ENCODE peak calls at places on chromosomes 6 and 20, in nine cellular contexts. C is cardiac muscle cell; G is AML-193; W is upper lobe of right lung; A is KG1; N is heart left ventricle; Q is IMR-90; V is activated T-helper 1 cell treated with anti-CD3 and anti-CD28 coated beads, Interleukin-12 subunit alpha, Interleukin-12 subunit beta, Interleukin-2, Interleukin-4 antibody, amounts not matched to agents 30 ng/mL and 10 ng/mL and 1 ng/mL, durations not matched to agents 14 hours and 24 hours and 36 hours; Z is activated T-cell treated with anti-CD3 and anti-CD28 coated beads for 4 hours. S is an unnamed sample.

GRCh38 chr6:131116755-131117360 is 18.4 kb upstream of the AKAP7 start:
- DNase-seq in C (peak), G (peak), W (no peak), A (peak), N (no peak), Q (peak), V (no peak), Z (no peak), S (no peak)

GRCh38 chr6:156954781-156955180 is 177.6 kb downstream of the ARID1B start:
- DNase-seq in C (no peak), G (no peak), W (no peak), A (no peak), N (no peak), Q (no peak), V (no peak), Z (no peak), S (no peak)

GRCh38 chr6:162026843-162027242 is 700.7 kb downstream of the PRKN start:
- DNase-seq in C (no peak), G (no peak), W (no peak), A (no peak), N (no peak), Q (no peak), V (no peak), Z (no peak), S (no peak)

GRCh38 chr6:157086632-157087031 is 236.7 kb downstream of the TMEM242 start:
- DNase-seq in C (no peak), G (no peak), W (no peak), A (no peak), N (no peak), Q (no peak), V (no peak), Z (no peak), S (no peak)

GRCh38 chr6:34195726-34196115 is 41.0 kb upstream of the HMGA1 start:
- DNase-seq in C (no peak), G (no peak), W (no peak), A (no peak), N (no peak), Q (no peak), V (no peak), Z (no peak), S (no peak)

GRCh38 chr6:115885636-115886366 is 174.9 kb downstream of the FRK start:
- DNase-seq in C (no peak), G (no peak), W (no peak), A (no peak), N (no peak), Q (no peak), V (no peak), Z (no peak), S (no peak)

GRCh38 chr6:99011151-99011550 is 63.4 kb upstream of the FBXL4 start:
- DNase-seq in C (no peak), G (no peak), W (no peak), A (no peak), N (no peak), Q (no peak), V (no peak), Z (no peak), S (no peak)

GRCh38 chr6:154430494-154430919 is 73.9 kb upstream of the IPCEF1 start:
- DNase-seq in C (no peak), G (no peak), W (no peak), A (no peak), N (no peak), Q (no peak), V (no peak), Z (no peak), S (no peak)

GRCh38 chr20:36519012-36519719 is 22.2 kb upstream of the MYL9 start:
- DNase-seq in C (no peak), G (no peak), W (no peak), A (no peak), N (no peak), Q (no peak), V (no peak), Z (no peak), S (no peak)

GRCh38 chr6:150417899-150418824 is 49.4 kb downstream of the IYD start:
- DNase-seq in C (peak), G (peak), W (no peak), A (peak), N (no peak), Q (peak), V (peak), Z (no peak), S (peak)

GRCh38 chr6:106560966-106561740 is 68.1 kb downstream of the RTN4IP1 start:
- DNase-seq in C (no peak), G (peak), W (no peak), A (no peak), N (no peak), Q (peak), V (no peak), Z (no peak), S (no peak)

GRCh38 chr6:412146-412886 is 20.8 kb downstream of the IRF4 start:
- DNase-seq in C (no peak), G (no peak), W (no peak), A (no peak), N (no peak), Q (no peak), V (no peak), Z (no peak), S (no peak)

GRCh38 chr6:135305684-135306083 is 124.6 kb downstream of the MYB start:
- DNase-seq in C (no peak), G (no peak), W (no peak), A (no peak), N (no peak), Q (no peak), V (no peak), Z (no peak), S (no peak)

GRCh38 chr6:42498473-42499128 is 46.9 kb upstream of the TRERF1 start:
- DNase-seq in C (peak), G (no peak), W (no peak), A (no peak), N (peak), Q (no peak), V (no peak), Z (no peak), S (no peak)

GRCh38 chr20:53003420-53003819 is 31.3 kb downstream of the TSHZ2 start:
- DNase-seq in C (no peak), G (no peak), W (no peak), A (no peak), N (no peak), Q (no peak), V (no peak), Z (no peak), S (no peak)

GRCh38 chr6:159695984-159696383 is 2.9 kb upstream of the SOD2 start:
- DNase-seq in C (no peak), G (no peak), W (no peak), A (no peak), N (no peak), Q (peak), V (no peak), Z (no peak), S (no peak)

GRCh38 chr20:43913291-43914025 is 1.2 kb upstream of the TOX2 start:
- DNase-seq in C (no peak), G (no peak), W (no peak), A (no peak), N (no peak), Q (no peak), V (no peak), Z (no peak), S (no peak)

GRCh38 chr6:11381801-11382513 is 149.5 kb upstream of the NEDD9 start:
- DNase-seq in C (no peak), G (peak), W (peak), A (peak), N (peak), Q (no peak), V (peak), Z (peak), S (no peak)

GRCh38 chr6:148027201-148027600 is 315.4 kb upstream of the SASH1 start:
- DNase-seq in C (no peak), G (no peak), W (no peak), A (no peak), N (no peak), Q (no peak), V (no peak), Z (no peak), S (no peak)

GRCh38 chr6:6466967-6467761 is 121.4 kb upstream of the LY86 start:
- DNase-seq in C (no peak), G (no peak), W (no peak), A (no peak), N (no peak), Q (no peak), V (no peak), Z (no peak), S (no peak)

GRCh38 chr6:84314377-84314898 is 87.0 kb upstream of the CEP162 start:
- DNase-seq in C (no peak), G (no peak), W (no peak), A (no peak), N (no peak), Q (no peak), V (no peak), Z (no peak), S (no peak)

GRCh38 chr6:130503146-130503545 is 137.3 kb downstream of the TMEM200A start:
- DNase-seq in C (no peak), G (no peak), W (no peak), A (no peak), N (no peak), Q (peak), V (no peak), Z (no peak), S (no peak)

GRCh38 chr6:151634336-151634720 is 140.5 kb downstream of the CCDC170 start:
- DNase-seq in C (no peak), G (no peak), W (no peak), A (no peak), N (no peak), Q (no peak), V (no peak), Z (no peak), S (no peak)

GRCh38 chr6:3386374-3386857 is 70.4 kb downstream of the SLC22A23 start:
- DNase-seq in C (no peak), G (no peak), W (no peak), A (no peak), N (no peak), Q (no peak), V (no peak), Z (no peak), S (no peak)

GRCh38 chr6:3808189-3808588 is 41.0 kb upstream of the FAM50B start:
- DNase-seq in C (no peak), G (no peak), W (no peak), A (no peak), N (no peak), Q (no peak), V (no peak), Z (no peak), S (no peak)

GRCh38 chr20:9515761-9516657 is 1.6 kb downstream of the LAMP5 start:
- DNase-seq in C (peak), G (no peak), W (no peak), A (no peak), N (no peak), Q (no peak), V (no peak), Z (no peak), S (no peak)

GRCh38 chr6:89298680-89299450 is 16.2 kb downstream of the GABRR2 start:
- DNase-seq in C (no peak), G (no peak), W (no peak), A (no peak), N (no peak), Q (peak), V (peak), Z (peak), S (no peak)

GRCh38 chr6:44452725-44453124 is 65.2 kb downstream of the CDC5L start:
- DNase-seq in C (no peak), G (no peak), W (no peak), A (no peak), N (no peak), Q (peak), V (no peak), Z (no peak), S (no peak)